ENCODE peak calls at places on chromosomes 5 and 9, in seven cellular contexts. H, O, T, Z, M, R and J are unnamed samples.

GRCh38 chr9:69340631-69341030 is 15.6 kb downstream of the ENTREP1 start:
- DNase-seq in M (no peak), T (no peak), Z (no peak), R (no peak), O (no peak), H (no peak), J (no peak)

GRCh38 chr9:92482336-92482735 is at the start of gene ASPN:
- DNase-seq in H (peak; percentile 76), O (peak; percentile 58), R (no peak), Z (no peak), M (no peak), T (no peak), J (peak; percentile 71)

GRCh38 chr5:61673007-61673735 is 341.1 kb downstream of the ZSWIM6 start:
- DNase-seq in O (peak; percentile 56), R (no peak), T (no peak), M (no peak), H (peak; percentile 73), Z (peak; percentile 76), J (peak; percentile 36)

GRCh38 chr5:54243483-54244080 is 66.8 kb downstream of the ARL15 start:
- DNase-seq in Z (peak; percentile 28), M (no peak), R (no peak), T (no peak), O (peak; percentile 41), H (peak; percentile 22), J (peak; percentile 68)

GRCh38 chr9:30058463-30058862 is 2326.0 kb upstream of the ACO1 start:
- DNase-seq in M (no peak), O (no peak), T (no peak), H (no peak), R (no peak), Z (no peak), J (no peak)

GRCh38 chr5:113183694-113184093 is 207.1 kb downstream of the DCP2 start:
- DNase-seq in O (no peak), M (no peak), Z (no peak), R (no peak), H (no peak), T (no peak), J (no peak)

GRCh38 chr9:28053378-28053777 is 480.1 kb upstream of the C9orf72 start:
- DNase-seq in Z (no peak), R (no peak), T (no peak), O (no peak), H (no peak), M (no peak), J (no peak)

GRCh38 chr9:121055642-121056143 is 5.6 kb upstream of the C5 start:
- DNase-seq in Z (no peak), H (no peak), T (no peak), O (no peak), R (no peak), M (no peak), J (peak; percentile 18)

GRCh38 chr9:93058357-93059096 is at the start of gene SUSD3:
- DNase-seq in O (no peak), T (peak; percentile 45), R (peak; percentile 95), M (peak; percentile 73), Z (peak; percentile 76), H (peak; percentile 35), J (peak; percentile 35)

GRCh38 chr9:137411260-137411659 is 11.7 kb downstream of the EXD3 start:
- DNase-seq in M (peak; percentile 47), R (no peak), O (no peak), Z (no peak), H (no peak), T (no peak), J (peak; percentile 32)

GRCh38 chr9:137408651-137409405 is 14.1 kb downstream of the EXD3 start:
- DNase-seq in Z (no peak), H (no peak), T (no peak), R (no peak), M (peak; percentile 32), O (no peak), J (no peak)

GRCh38 chr9:137407590-137408300 is 15.2 kb downstream of the EXD3 start:
- DNase-seq in Z (no peak), T (no peak), H (no peak), M (peak; percentile 72), O (no peak), R (no peak), J (peak; percentile 44)

GRCh38 chr9:137410891-137411249 is 12.1 kb downstream of the EXD3 start:
- DNase-seq in O (no peak), T (no peak), R (no peak), H (no peak), M (no peak), Z (no peak), J (no peak)

GRCh38 chr9:137409515-137409914 is 13.4 kb downstream of the EXD3 start:
- DNase-seq in R (no peak), M (peak; percentile 11), Z (no peak), H (no peak), T (no peak), O (no peak), J (no peak)
- H3K4me3 ChIP-seq in R (no peak overlapping the region), M (no peak overlapping the region), Z (no peak overlapping the region), H (no peak overlapping the region), T (no peak overlapping the region), O (no peak overlapping the region), J (no peak overlapping the region)

DNA sequence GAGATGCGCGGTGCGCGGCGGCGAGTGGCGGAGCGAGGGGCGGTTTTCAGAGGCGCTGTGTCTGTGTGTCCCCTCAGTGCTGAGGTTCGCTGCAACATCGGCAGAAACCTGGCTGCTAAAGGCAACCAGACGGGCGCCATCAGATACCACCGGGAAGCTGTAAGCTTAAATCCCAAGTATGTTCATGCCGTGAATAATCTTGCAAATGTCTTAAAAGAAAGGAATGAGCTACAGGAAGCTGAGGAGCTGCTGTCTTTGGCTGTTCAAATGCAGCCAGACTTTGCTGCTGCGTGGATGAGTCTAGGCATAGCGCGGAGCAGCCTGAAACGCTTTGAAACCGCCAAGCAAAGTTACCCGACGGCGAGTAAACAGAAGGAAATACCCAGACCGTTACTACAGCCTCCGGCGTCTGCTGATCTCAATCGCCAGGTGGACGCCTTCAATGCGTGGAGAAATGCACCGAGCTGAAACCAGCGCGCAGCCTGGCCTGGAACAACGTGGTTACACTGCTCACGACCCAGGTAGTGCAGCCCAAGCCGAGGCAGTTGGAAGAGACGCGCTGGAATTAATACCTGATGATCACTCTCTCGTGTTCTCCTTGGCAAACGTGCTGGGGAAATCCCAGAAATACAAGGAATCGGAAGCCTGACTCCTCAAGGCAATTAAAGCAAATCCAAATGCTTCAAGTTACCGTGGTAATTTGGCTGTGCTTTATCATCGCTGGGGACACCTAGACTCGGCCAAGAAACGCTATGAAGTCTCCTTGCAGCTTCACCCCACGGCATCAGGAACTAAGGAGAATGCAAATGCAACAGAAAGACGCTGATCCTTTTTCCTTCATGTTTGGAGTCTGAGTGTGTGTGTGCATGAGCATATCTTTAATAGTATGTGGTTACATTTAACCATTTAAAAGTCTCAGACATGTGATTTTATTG is 15.9 kb downstream of the OR2V1 start:
- DNase-seq in O (peak; percentile 6), M (no peak), H (peak; percentile 59), T (no peak), R (no peak), Z (no peak), J (peak; percentile 39)
- H3K4me3 ChIP-seq in O (peak overlapping the region; percentile 7), M (no peak overlapping the region), H (peak overlapping the region; percentile 17), T (no peak overlapping the region), R (no peak overlapping the region), Z (no peak overlapping the region), J (no peak overlapping the region)

DNA sequence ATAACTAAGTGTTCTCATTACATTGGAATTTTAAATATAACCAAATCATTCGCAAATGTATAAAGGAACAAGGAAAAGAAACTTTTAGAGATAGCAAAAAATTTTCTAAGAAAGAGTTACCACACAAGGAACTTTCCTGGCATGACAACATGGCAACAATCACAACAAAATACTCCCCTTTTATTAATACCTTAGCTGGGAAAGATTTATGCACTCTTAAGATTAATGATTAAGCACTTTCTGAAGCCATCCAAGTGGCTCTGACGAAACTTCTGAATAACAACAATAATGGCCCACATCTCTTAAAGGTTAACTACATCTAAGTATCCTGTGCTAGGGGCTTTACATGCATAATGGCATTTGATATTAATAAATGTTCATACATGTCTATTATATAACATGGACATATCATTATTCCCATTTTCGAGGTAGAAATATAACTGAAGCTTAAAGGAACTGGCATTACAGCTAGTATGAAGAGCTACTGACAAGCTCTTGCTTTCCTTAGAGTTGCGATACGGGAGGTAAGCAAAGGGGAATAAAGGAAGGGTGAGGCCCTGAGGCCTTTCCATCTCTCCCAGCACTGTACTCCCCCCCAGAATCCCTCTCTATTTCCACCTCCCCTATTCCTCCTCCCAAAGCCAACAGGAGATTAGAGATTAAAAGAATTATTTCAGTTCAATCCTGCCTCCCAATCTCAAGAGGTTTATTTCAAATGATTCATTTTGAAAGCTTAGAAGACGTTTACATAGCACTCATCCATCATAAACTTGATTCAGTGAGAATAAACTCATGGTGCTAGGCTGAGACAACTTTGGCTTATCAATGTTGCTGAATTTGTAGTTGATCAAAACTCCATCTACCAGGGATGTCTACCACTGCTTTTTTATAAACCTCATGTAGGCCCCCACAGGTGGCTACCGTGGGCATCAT is 9.7 kb downstream of the MTMR12 start:
- DNase-seq in M (no peak), H (no peak), T (no peak), R (no peak), Z (no peak), O (no peak), J (no peak)
- H3K4me3 ChIP-seq in M (no peak overlapping the region), H (no peak overlapping the region), T (no peak overlapping the region), R (no peak overlapping the region), Z (no peak overlapping the region), O (no peak overlapping the region), J (no peak overlapping the region)

GRCh38 chr5:80569961-80570786 is at the start of gene ANKRD34B:
- DNase-seq in R (peak; percentile 86), O (no peak), H (peak; percentile 24), T (no peak), Z (no peak), M (no peak), J (peak; percentile 10)

GRCh38 chr5:80573062-80573461 is 3.0 kb upstream of the ANKRD34B start:
- DNase-seq in M (no peak), O (no peak), T (no peak), H (no peak), R (no peak), Z (no peak), J (no peak)

GRCh38 chr5:80568251-80568650 is 1.8 kb downstream of the ANKRD34B start:
- DNase-seq in T (no peak), H (no peak), O (no peak), Z (no peak), R (no peak), M (no peak), J (no peak)

GRCh38 chr5:80566711-80567259 is 3.3 kb downstream of the ANKRD34B start:
- DNase-seq in O (no peak), R (no peak), M (no peak), Z (no peak), T (no peak), H (no peak), J (no peak)

GRCh38 chr5:80569086-80569960 is 757 bp downstream of the ANKRD34B start:
- DNase-seq in M (no peak), R (peak; percentile 77), T (no peak), Z (no peak), H (no peak), O (no peak), J (no peak)
- H3K4me3 ChIP-seq in M (peak overlapping the region; percentile 58), R (peak overlapping the region; percentile 48), T (peak overlapping the region; percentile 37), Z (peak overlapping the region; percentile 27), H (peak overlapping the region; percentile 18), O (no peak overlapping the region), J (peak overlapping the region; percentile 39)